ENCODE peak calls at places on chromosomes 16 and 17, in five cellular contexts. N is IMR-90, X is endothelial cell of umbilical vein, Q is stomach, A is PC-3. W is an unnamed sample.

GRCh38 chr17:65434251-65434650 is 127.2 kb downstream of the AXIN2 start:
- DNase-seq in X (no peak), A (no peak), Q (no peak), N (no peak), W (no peak)

GRCh38 chr16:3584412-3584811 is 7.2 kb upstream of the NLRC3 start:
- DNase-seq in N (no peak), A (no peak), X (no peak), Q (no peak), W (no peak)

GRCh38 chr16:30005341-30006094 is 5.3 kb downstream of the DOC2A start:
- DNase-seq in A (peak; percentile 32), N (peak; percentile 31), X (peak; percentile 11), Q (peak; percentile 32), W (peak; percentile 69)

GRCh38 chr16:88298166-88298881 is 84.4 kb upstream of the ZNF469 start:
- DNase-seq in N (peak; percentile 60), A (no peak), Q (no peak), X (no peak), W (peak; percentile 61)

GRCh38 chr16:26644912-26645543 is 421.7 kb upstream of the C16orf82 start:
- DNase-seq in Q (no peak), N (no peak), A (no peak), X (no peak), W (no peak)

GRCh38 chr16:24609740-24610420 is 70.5 kb downstream of the RBBP6 start:
- DNase-seq in A (no peak), X (peak; percentile 66), N (peak; percentile 31), Q (peak; percentile 54), W (peak; percentile 68)

GRCh38 chr17:21357281-21357680 is 18.9 kb upstream of the KCNJ12 start:
- DNase-seq in N (no peak), Q (no peak), A (no peak), X (no peak), W (no peak)

GRCh38 chr16:81717662-81718189 is 61.4 kb upstream of the PLCG2 start:
- DNase-seq in A (no peak), N (no peak), Q (no peak), X (peak; percentile 70), W (no peak)

GRCh38 chr17:82794781-82795505 is 43.1 kb downstream of the TBCD start:
- DNase-seq in N (peak; percentile 20), A (no peak), Q (no peak), X (no peak), W (no peak)

GRCh38 chr16:47565454-47565853 is 104.3 kb downstream of the PHKB start:
- DNase-seq in X (peak; percentile 30), A (peak; percentile 12), N (peak; percentile 66), Q (no peak), W (no peak)

GRCh38 chr16:20868890-20869289 is 31.3 kb downstream of the DCUN1D3 start:
- DNase-seq in Q (peak; percentile 91), X (peak; percentile 74), N (peak; percentile 57), A (no peak), W (no peak)

GRCh38 chr16:8583199-8583598 is 7.1 kb downstream of the TMEM114 start:
- DNase-seq in N (peak; percentile 66), X (no peak), A (peak; percentile 4), Q (no peak), W (no peak)

GRCh38 chr17:231191-231965 is 49.9 kb upstream of the DOC2B start:
- DNase-seq in Q (no peak), X (no peak), N (no peak), A (no peak), W (no peak)

GRCh38 chr16:21570676-21571017 is 28.7 kb upstream of the METTL9 start:
- DNase-seq in A (no peak), Q (no peak), X (no peak), N (no peak), W (no peak)

GRCh38 chr17:77319211-77320031 is 178.7 kb downstream of the SEC14L1 start:
- DNase-seq in X (no peak), A (peak; percentile 93), Q (peak; percentile 88), N (peak; percentile 86), W (peak; percentile 97)

GRCh38 chr16:27618611-27619380 is 68.9 kb downstream of the KATNIP start:
- DNase-seq in Q (no peak), N (no peak), A (no peak), X (no peak), W (peak; percentile 15)

GRCh38 chr16:10408824-10409381 is 23.0 kb downstream of the ATF7IP2 start:
- DNase-seq in X (peak; percentile 8), Q (no peak), A (peak; percentile 6), N (no peak), W (no peak)

GRCh38 chr16:10410469-10410868 is 24.6 kb downstream of the ATF7IP2 start:
- DNase-seq in Q (no peak), A (no peak), X (no peak), N (no peak), W (no peak)

GRCh38 chr16:10412935-10413601 is 27.2 kb downstream of the ATF7IP2 start:
- DNase-seq in A (no peak), N (no peak), X (no peak), Q (no peak), W (no peak)
- H3K9me3 ChIP-seq in A (peaks cover 11% of the 10 kb centered on the region), N (peaks cover 10% of the 10 kb centered on the region), X (no peaks in the 10 kb centered on the region), Q (peaks cover 97% of the 10 kb centered on the region), W (peaks cover 55% of the 10 kb centered on the region)

GRCh38 chr16:72646615-72647014 is 401.3 kb downstream of the ZFHX3 start:
- DNase-seq in X (peak; percentile 5), N (no peak), Q (no peak), A (no peak), W (no peak)

GRCh38 chr16:72644911-72645310 is 403.0 kb downstream of the ZFHX3 start:
- DNase-seq in A (no peak), N (no peak), Q (no peak), X (no peak), W (no peak)

GRCh38 chr16:72645526-72645925 is 402.4 kb downstream of the ZFHX3 start:
- DNase-seq in N (no peak), A (no peak), Q (no peak), X (no peak), W (no peak)

GRCh38 chr16:72654535-72654934 is 393.4 kb downstream of the ZFHX3 start:
- DNase-seq in A (no peak), X (no peak), Q (no peak), N (no peak), W (no peak)

GRCh38 chr16:72649254-72649944 is 398.5 kb downstream of the ZFHX3 start:
- DNase-seq in A (no peak), Q (no peak), N (no peak), X (no peak), W (no peak)
- H3K4me1 ChIP-seq in A (no peaks in the 10 kb centered on the region), Q (no peaks in the 10 kb centered on the region), N (no peaks in the 10 kb centered on the region), X (no peaks in the 10 kb centered on the region), W (no peaks in the 10 kb centered on the region)

GRCh38 chr17:15262291-15263205 is 2.6 kb downstream of the PMP22 start:
- DNase-seq in N (peak; percentile 83), Q (peak; percentile 63), A (peak; percentile 95), X (peak; percentile 63), W (peak; percentile 95)

GRCh38 chr17:15265131-15265530 is at the start of gene PMP22:
- DNase-seq in N (no peak), X (no peak), Q (no peak), A (peak; percentile 14), W (no peak)

GRCh38 chr17:15263206-15263579 is 1.9 kb downstream of the PMP22 start:
- DNase-seq in Q (peak; percentile 54), N (peak; percentile 73), A (peak; percentile 64), X (peak; percentile 62), W (peak; percentile 90)

GRCh38 chr17:15264542-15264941 is 584 bp downstream of the PMP22 start:
- DNase-seq in Q (peak; percentile 88), N (no peak), A (peak; percentile 87), X (no peak), W (no peak)

GRCh38 chr17:15263680-15264079 is 1.4 kb downstream of the PMP22 start:
- DNase-seq in Q (no peak), N (no peak), A (peak; percentile 50), X (no peak), W (no peak)
- H3K4me3 ChIP-seq in Q (peak overlapping the region; percentile 60), N (no peak overlapping the region), A (peak overlapping the region; percentile 90), X (no peak overlapping the region), W (peak overlapping the region; percentile 91)

GRCh38 chr17:27106347-27106981 is 187.4 kb upstream of the WSB1 start:
- DNase-seq in X (no peak), Q (no peak), A (no peak), N (no peak), W (no peak)
- H3K9me3 ChIP-seq in X (no peaks in the 10 kb centered on the region), Q (no peaks in the 10 kb centered on the region), A (no peaks in the 10 kb centered on the region), N (no peaks in the 10 kb centered on the region), W (no peaks in the 10 kb centered on the region)

GRCh38 chr16:57541754-57542435 is 548 bp upstream of the ADGRG5 start:
- DNase-seq in X (no peak), N (no peak), A (no peak), Q (no peak), W (no peak)
- H3K4me1 ChIP-seq in X (peaks cover 3% of the 10 kb centered on the region), N (peaks cover 5% of the 10 kb centered on the region), A (no peaks in the 10 kb centered on the region), Q (peaks cover 5% of the 10 kb centered on the region), W (peaks cover 3% of the 10 kb centered on the region)

GRCh38 chr16:66886914-66887313 is 6.6 kb downstream of the PDP2 start:
- DNase-seq in A (no peak), X (peak; percentile 16), Q (no peak), N (no peak), W (peak; percentile 39)
- H3K4me3 ChIP-seq in A (no peak overlapping the region), X (no peak overlapping the region), Q (no peak overlapping the region), N (no peak overlapping the region), W (no peak overlapping the region)

GRCh38 chr16:35841632-35842031 is 2382.2 kb downstream of the TP53TG3F start:
- DNase-seq in X (no peak), N (no peak), Q (no peak), A (no peak), W (no peak)
- H3K9me3 ChIP-seq in X (peaks cover 10% of the 10 kb centered on the region), N (peaks cover 5% of the 10 kb centered on the region), Q (peaks cover 30% of the 10 kb centered on the region), A (peaks cover 7% of the 10 kb centered on the region), W (no peaks in the 10 kb centered on the region)

W was measured in adipocyte.